ENCODE peak calls at places on chromosomes 3 and 15, in five cellular contexts. One of them, this sample, is unnamed.

GRCh38 chr3:48565591-48566400 is 2.2 kb upstream of the UCN2 start:
- DNase-seq in H1: no peak
- DNase-seq in GM12878: no peak
- DNase-seq in HepG2: no peak
- DNase-seq in K562: no peak
- DNase-seq in this sample: no peak

GRCh38 chr3:172591876-172592771 is 68.9 kb upstream of the TNFSF10 start:
- DNase-seq in GM12878: peak
- DNase-seq in H1: no peak
- DNase-seq in HepG2: no peak
- DNase-seq in K562: no peak
- DNase-seq in this sample: no peak

GRCh38 chr15:53910852-53911251 is 67.4 kb upstream of the UNC13C start:
- DNase-seq in GM12878: no peak
- DNase-seq in K562: no peak
- DNase-seq in H1: no peak
- DNase-seq in HepG2: no peak
- DNase-seq in this sample: no peak

GRCh38 chr3:171741377-171741776 is 68.9 kb downstream of the PLD1 start:
- DNase-seq in HepG2: no peak
- DNase-seq in GM12878: no peak
- DNase-seq in K562: no peak
- DNase-seq in H1: no peak
- DNase-seq in this sample: no peak

GRCh38 chr3:36906504-36907149 is 38.2 kb downstream of the TRANK1 start:
- DNase-seq in H1: no peak
- DNase-seq in GM12878: no peak
- DNase-seq in HepG2: no peak
- DNase-seq in K562: no peak
- DNase-seq in this sample: no peak

GRCh38 chr3:119293761-119294401 is at the start of gene ARHGAP31:
- DNase-seq in HepG2: peak
- DNase-seq in K562: no peak
- DNase-seq in GM12878: peak
- DNase-seq in H1: no peak
- DNase-seq in this sample: peak

GRCh38 chr3:42500091-42500490 is 2.4 kb upstream of the VIPR1 start:
- DNase-seq in H1: no peak
- DNase-seq in K562: no peak
- DNase-seq in HepG2: no peak
- DNase-seq in GM12878: no peak
- DNase-seq in this sample: no peak

GRCh38 chr15:36769110-36769509 is 189.7 kb downstream of the CDIN1 start:
- DNase-seq in H1: no peak
- DNase-seq in K562: no peak
- DNase-seq in GM12878: no peak
- DNase-seq in HepG2: no peak
- DNase-seq in this sample: no peak

GRCh38 chr3:143586565-143586964 is 261.7 kb downstream of the SLC9A9 start:
- DNase-seq in HepG2: no peak
- DNase-seq in K562: no peak
- DNase-seq in H1: no peak
- DNase-seq in GM12878: no peak
- DNase-seq in this sample: no peak

GRCh38 chr15:60471314-60471713 is 7.6 kb downstream of the ICE2 start:
- DNase-seq in H1: no peak
- DNase-seq in HepG2: no peak
- DNase-seq in K562: no peak
- DNase-seq in GM12878: no peak
- DNase-seq in this sample: no peak

GRCh38 chr3:37308247-37308646 is 133.9 kb upstream of the LRRFIP2 start:
- DNase-seq in H1: no peak
- DNase-seq in GM12878: no peak
- DNase-seq in HepG2: peak
- DNase-seq in K562: peak
- DNase-seq in this sample: peak

GRCh38 chr3:119628816-119629445 is 31.2 kb downstream of the PLA1A start:
- DNase-seq in GM12878: peak
- DNase-seq in K562: no peak
- DNase-seq in H1: no peak
- DNase-seq in HepG2: no peak
- DNase-seq in this sample: no peak

GRCh38 chr15:50655555-50655954 is 31.0 kb downstream of the TRPM7 start:
- DNase-seq in K562: no peak
- DNase-seq in HepG2: no peak
- DNase-seq in GM12878: no peak
- DNase-seq in H1: no peak
- DNase-seq in this sample: no peak

GRCh38 chr3:98827221-98827620 is 64.1 kb downstream of the ST3GAL6 start:
- DNase-seq in GM12878: no peak
- DNase-seq in K562: no peak
- DNase-seq in HepG2: no peak
- DNase-seq in H1: no peak
- DNase-seq in this sample: no peak

GRCh38 chr3:173785004-173785403 is 387.5 kb downstream of the NLGN1 start:
- DNase-seq in HepG2: no peak
- DNase-seq in H1: no peak
- DNase-seq in K562: no peak
- DNase-seq in GM12878: no peak
- DNase-seq in this sample: peak

GRCh38 chr3:15512173-15512572 is 9.3 kb downstream of the COLQ start:
- DNase-seq in K562: no peak
- DNase-seq in HepG2: no peak
- DNase-seq in H1: no peak
- DNase-seq in GM12878: no peak
- DNase-seq in this sample: no peak

GRCh38 chr15:85754993-85755392 is 39.7 kb downstream of the KLHL25 start:
- DNase-seq in H1: no peak
- DNase-seq in GM12878: no peak
- DNase-seq in K562: no peak
- DNase-seq in HepG2: no peak
- DNase-seq in this sample: no peak

GRCh38 chr15:53710906-53711305 is 48.6 kb downstream of the WDR72 start:
- DNase-seq in HepG2: no peak
- DNase-seq in H1: no peak
- DNase-seq in K562: no peak
- DNase-seq in GM12878: no peak
- DNase-seq in this sample: no peak

GRCh38 chr3:68666409-68667193 is 265.7 kb downstream of the TAFA4 start:
- DNase-seq in H1: no peak
- DNase-seq in HepG2: no peak
- DNase-seq in GM12878: no peak
- DNase-seq in K562: no peak
- DNase-seq in this sample: peak

GRCh38 chr3:149965278-149965677 is 5.4 kb downstream of the PFN2 start:
- DNase-seq in GM12878: no peak
- DNase-seq in K562: no peak
- DNase-seq in H1: no peak
- DNase-seq in HepG2: no peak
- DNase-seq in this sample: no peak

GRCh38 chr3:190533511-190534282 is 19.8 kb downstream of the IL1RAP start:
- DNase-seq in K562: no peak
- DNase-seq in H1: no peak
- DNase-seq in GM12878: no peak
- DNase-seq in HepG2: no peak
- DNase-seq in this sample: peak

GRCh38 chr3:64399205-64399800 is 174.0 kb upstream of the PRICKLE2 start:
- DNase-seq in K562: peak
- DNase-seq in H1: no peak
- DNase-seq in HepG2: peak
- DNase-seq in GM12878: no peak
- DNase-seq in this sample: peak

GRCh38 chr3:129985113-129985512 is 10.6 kb downstream of the TRH start:
- DNase-seq in GM12878: no peak
- DNase-seq in HepG2: no peak
- DNase-seq in K562: no peak
- DNase-seq in H1: no peak
- DNase-seq in this sample: no peak

GRCh38 chr3:177335728-177336127 is 138.4 kb upstream of the TBL1XR1 start:
- DNase-seq in H1: no peak
- DNase-seq in GM12878: no peak
- DNase-seq in HepG2: no peak
- DNase-seq in K562: no peak
- DNase-seq in this sample: no peak

GRCh38 chr15:41894251-41894790 is 468 bp upstream of the SPTBN5 start:
- DNase-seq in H1: no peak
- DNase-seq in HepG2: no peak
- DNase-seq in K562: no peak
- DNase-seq in GM12878: no peak
- DNase-seq in this sample: no peak
- H3K27ac ChIP-seq in H1: no peak
- H3K27ac ChIP-seq in HepG2: no peak
- H3K27ac ChIP-seq in K562: no peak
- H3K27ac ChIP-seq in GM12878: no peak
- H3K27ac ChIP-seq in this sample: no peak

GRCh38 chr15:71975816-71976150 is 142.2 kb downstream of the MYO9A start:
- DNase-seq in GM12878: no peak
- DNase-seq in K562: no peak
- DNase-seq in HepG2: no peak
- DNase-seq in H1: no peak
- DNase-seq in this sample: no peak

GRCh38 chr15:71973366-71973765 is 144.6 kb downstream of the MYO9A start:
- DNase-seq in HepG2: no peak
- DNase-seq in GM12878: no peak
- DNase-seq in K562: no peak
- DNase-seq in H1: no peak
- DNase-seq in this sample: no peak

GRCh38 chr15:71970435-71970834 is 147.5 kb downstream of the MYO9A start:
- DNase-seq in H1: no peak
- DNase-seq in K562: no peak
- DNase-seq in HepG2: no peak
- DNase-seq in GM12878: no peak
- DNase-seq in this sample: no peak

GRCh38 chr15:71971905-71972304 is 146.0 kb downstream of the MYO9A start:
- DNase-seq in HepG2: no peak
- DNase-seq in K562: no peak
- DNase-seq in H1: no peak
- DNase-seq in GM12878: no peak
- DNase-seq in this sample: no peak

DNA sequence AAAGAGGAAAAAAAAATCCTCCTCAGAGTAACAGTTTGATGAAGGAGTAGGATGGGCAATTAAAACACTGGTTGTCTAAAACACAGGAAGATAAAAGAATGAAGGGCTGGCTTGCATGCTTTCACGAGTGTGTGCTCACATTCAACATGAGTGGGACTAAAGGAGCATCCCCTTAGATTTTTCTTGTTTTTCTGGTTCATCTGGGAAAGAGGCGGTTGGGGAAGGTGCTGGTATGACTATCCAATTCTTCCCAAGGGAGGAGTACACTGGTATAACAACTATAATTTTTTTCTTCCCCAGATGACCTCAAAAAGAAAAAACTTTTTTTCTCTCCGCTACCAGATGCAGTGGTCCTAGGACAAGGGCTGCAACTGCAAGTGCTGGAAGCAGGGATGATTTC is 143.7 kb downstream of the MYO9A start:
- DNase-seq in H1: no peak
- DNase-seq in GM12878: no peak
- DNase-seq in HepG2: no peak
- DNase-seq in K562: no peak
- DNase-seq in this sample: no peak
- TF ChIP-seq CREB1 in H1: no peak
- TF ChIP-seq CREB1 in GM12878: no peak
- TF ChIP-seq CREB1 in HepG2: no peak
- TF ChIP-seq CREB1 in K562: no peak
- TF ChIP-seq CREB1 in this sample: no peak

DNA sequence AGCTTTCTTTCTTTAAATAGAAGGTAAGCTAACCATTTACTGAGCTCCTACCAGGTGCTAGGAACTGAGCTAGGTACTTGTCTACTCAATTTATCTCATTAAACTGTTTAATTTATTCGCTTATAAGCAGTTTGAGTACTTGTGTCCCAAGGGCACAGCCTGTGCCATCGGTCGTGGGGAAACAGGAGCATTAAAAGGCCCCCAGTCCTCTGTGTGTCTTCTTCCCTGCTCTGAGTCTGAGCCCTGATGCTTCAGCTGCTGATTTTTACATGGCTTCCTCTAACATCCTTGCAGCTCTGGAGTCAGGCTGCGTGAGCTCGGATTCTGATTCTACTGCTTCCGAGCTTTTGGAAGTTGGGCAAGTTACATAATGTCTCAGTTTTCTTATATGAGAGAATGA is 239.5 kb downstream of the EDEM1 start:
- DNase-seq in H1: no peak
- DNase-seq in GM12878: no peak
- DNase-seq in HepG2: no peak
- DNase-seq in K562: no peak
- DNase-seq in this sample: no peak
- H3K4me2 ChIP-seq in H1: no peak
- H3K4me2 ChIP-seq in GM12878: no peak
- H3K4me2 ChIP-seq in HepG2: no peak
- H3K4me2 ChIP-seq in K562: no peak
- H3K4me2 ChIP-seq in this sample: no peak

GRCh38 chr15:59333401-59334062 is 39.1 kb downstream of the MYO1E start:
- DNase-seq in K562: no peak
- DNase-seq in GM12878: no peak
- DNase-seq in HepG2: no peak
- DNase-seq in H1: no peak
- DNase-seq in this sample: no peak

GRCh38 chr15:59338414-59338813 is 34.3 kb downstream of the MYO1E start:
- DNase-seq in K562: no peak
- DNase-seq in H1: no peak
- DNase-seq in GM12878: no peak
- DNase-seq in HepG2: no peak
- DNase-seq in this sample: no peak

GRCh38 chr15:59332009-59332408 is 40.7 kb downstream of the MYO1E start:
- DNase-seq in K562: no peak
- DNase-seq in GM12878: no peak
- DNase-seq in HepG2: no peak
- DNase-seq in H1: no peak
- DNase-seq in this sample: no peak

GRCh38 chr15:59334063-59334415 is 38.6 kb downstream of the MYO1E start:
- DNase-seq in HepG2: no peak
- DNase-seq in GM12878: no peak
- DNase-seq in H1: no peak
- DNase-seq in K562: no peak
- DNase-seq in this sample: no peak

GRCh38 chr15:59335197-59335786 is 37.4 kb downstream of the MYO1E start:
- DNase-seq in K562: no peak
- DNase-seq in GM12878: no peak
- DNase-seq in HepG2: peak
- DNase-seq in H1: no peak
- DNase-seq in this sample: no peak
- H3K27ac ChIP-seq in K562: no peak
- H3K27ac ChIP-seq in GM12878: peak
- H3K27ac ChIP-seq in HepG2: peak
- H3K27ac ChIP-seq in H1: no peak
- H3K27ac ChIP-seq in this sample: no peak

GRCh38 chr15:81887913-81888312 is 157.9 kb downstream of the MEX3B start:
- DNase-seq in GM12878: no peak
- DNase-seq in H1: no peak
- DNase-seq in HepG2: no peak
- DNase-seq in K562: no peak
- DNase-seq in this sample: no peak
- TF ChIP-seq CREB1 in GM12878: no peak
- TF ChIP-seq CREB1 in H1: no peak
- TF ChIP-seq CREB1 in HepG2: no peak
- TF ChIP-seq CREB1 in K562: no peak
- TF ChIP-seq CREB1 in this sample: no peak